ENCODE peak calls at places on chromosomes 6 and 20, in eight cellular contexts. V, E, C, Y, T, A, K and F are unnamed samples.

GRCh38 chr6:101626264-101626663 is 232.8 kb downstream of the GRIK2 start:
- DNase-seq in V (peak; percentile 37), E (no peak), C (no peak), Y (no peak), T (no peak), A (no peak), K (no peak), F (no peak)

GRCh38 chr6:47936820-47937219 is 155.0 kb downstream of the OPN5 start:
- DNase-seq in V (no peak), E (no peak), C (no peak), Y (no peak), T (no peak), A (no peak), K (no peak), F (no peak)

GRCh38 chr6:161954077-161954476 is 680.2 kb upstream of the AGPAT4 start:
- DNase-seq in V (no peak), E (no peak), C (no peak), Y (no peak), T (no peak), A (no peak), K (no peak), F (no peak)

GRCh38 chr6:132687306-132687705 is 26.5 kb downstream of the VNN1 start:
- DNase-seq in V (no peak), E (peak; percentile 87), C (no peak), Y (no peak), T (peak; percentile 4), A (peak; percentile 16), K (peak; percentile 13), F (no peak)

GRCh38 chr6:166440729-166441128 is 58.0 kb upstream of the MPC1 start:
- DNase-seq in V (no peak), E (no peak), C (no peak), Y (no peak), T (no peak), A (no peak), K (no peak), F (no peak)

GRCh38 chr6:150866147-150867073 is 908 bp downstream of the MTHFD1L start:
- DNase-seq in V (peak; percentile 93), E (peak; percentile 90), C (peak; percentile 54), Y (peak; percentile 79), T (peak; percentile 58), A (peak; percentile 95), K (peak; percentile 64), F (peak; percentile 88)

GRCh38 chr20:33664762-33665144 is 2.0 kb upstream of the ACTL10 start:
- DNase-seq in V (no peak), E (no peak), C (no peak), Y (no peak), T (no peak), A (no peak), K (no peak), F (no peak)

GRCh38 chr6:35160642-35161041 is 19.5 kb upstream of the TCP11 start:
- DNase-seq in V (no peak), E (no peak), C (no peak), Y (no peak), T (no peak), A (no peak), K (no peak), F (no peak)

GRCh38 chr6:156017838-156018237 is 562.2 kb upstream of the NOX3 start:
- DNase-seq in V (no peak), E (peak; percentile 92), C (no peak), Y (no peak), T (no peak), A (no peak), K (no peak), F (no peak)

GRCh38 chr6:10962673-10963072 is 75.8 kb downstream of the SYCP2L start:
- DNase-seq in V (no peak), E (peak; percentile 95), C (no peak), Y (no peak), T (no peak), A (no peak), K (no peak), F (no peak)

GRCh38 chr20:23773579-23773978 is 22.8 kb upstream of the CST1 start:
- DNase-seq in V (no peak), E (no peak), C (no peak), Y (no peak), T (no peak), A (no peak), K (no peak), F (no peak)

GRCh38 chr20:22243063-22243462 is 341.3 kb downstream of the FOXA2 start:
- DNase-seq in V (no peak), E (no peak), C (no peak), Y (no peak), T (no peak), A (no peak), K (no peak), F (no peak)

GRCh38 chr20:22245139-22245538 is 339.2 kb downstream of the FOXA2 start:
- DNase-seq in V (no peak), E (no peak), C (no peak), Y (no peak), T (no peak), A (no peak), K (no peak), F (no peak)

DNA sequence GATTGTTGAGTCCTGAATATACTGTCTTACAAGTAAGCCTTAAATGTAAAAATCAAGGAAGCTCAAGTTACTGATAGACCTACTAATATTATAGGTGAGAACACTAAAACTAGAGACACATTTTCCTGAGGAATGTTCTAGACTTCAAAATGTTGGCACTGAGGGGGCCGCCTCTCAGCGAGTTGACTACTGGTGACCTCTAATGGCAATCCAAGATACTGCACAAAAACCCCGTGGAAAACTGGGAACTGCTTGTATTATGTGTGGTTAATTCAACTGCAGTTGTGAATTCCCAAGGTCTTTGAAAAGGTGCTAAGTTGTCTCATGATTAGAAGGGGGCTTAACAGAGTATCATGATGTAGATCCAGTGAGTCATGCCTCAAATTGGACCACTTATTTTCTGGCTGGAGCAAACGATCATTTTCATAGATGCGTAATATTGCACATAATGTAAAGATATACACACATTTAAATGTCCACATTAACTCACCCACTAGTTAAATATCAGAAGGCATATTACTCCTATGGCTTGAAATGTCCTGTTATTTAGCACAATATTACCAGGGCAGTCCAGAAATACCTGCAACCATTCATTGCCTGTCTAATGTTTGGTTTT is 336.2 kb downstream of the FOXA2 start:
- DNase-seq in V (no peak), E (no peak), C (no peak), Y (no peak), T (no peak), A (peak; percentile 2), K (peak; percentile 24), F (no peak)
- TF ChIP-seq CTCF in V (no peak), E (peak; percentile 30), C (no peak), Y (peak; percentile 23), T (peak; percentile 10), A (peak; percentile 18), K (peak; percentile 60), F (peak; percentile 31)

GRCh38 chr6:52663935-52664184 is 7.1 kb upstream of the TMEM14A start:
- DNase-seq in V (no peak), E (no peak), C (no peak), Y (no peak), T (no peak), A (no peak), K (no peak), F (no peak)

GRCh38 chr6:52663120-52663934 is 7.6 kb upstream of the TMEM14A start:
- DNase-seq in V (no peak), E (peak; percentile 80), C (no peak), Y (peak; percentile 70), T (peak; percentile 59), A (peak; percentile 78), K (peak; percentile 49), F (peak; percentile 53)

GRCh38 chr6:52664991-52665686 is 5.8 kb upstream of the TMEM14A start:
- DNase-seq in V (no peak), E (peak; percentile 19), C (no peak), Y (no peak), T (no peak), A (no peak), K (no peak), F (no peak)

GRCh38 chr6:52666523-52666922 is 4.4 kb upstream of the TMEM14A start:
- DNase-seq in V (no peak), E (no peak), C (no peak), Y (no peak), T (no peak), A (no peak), K (no peak), F (no peak)

DNA sequence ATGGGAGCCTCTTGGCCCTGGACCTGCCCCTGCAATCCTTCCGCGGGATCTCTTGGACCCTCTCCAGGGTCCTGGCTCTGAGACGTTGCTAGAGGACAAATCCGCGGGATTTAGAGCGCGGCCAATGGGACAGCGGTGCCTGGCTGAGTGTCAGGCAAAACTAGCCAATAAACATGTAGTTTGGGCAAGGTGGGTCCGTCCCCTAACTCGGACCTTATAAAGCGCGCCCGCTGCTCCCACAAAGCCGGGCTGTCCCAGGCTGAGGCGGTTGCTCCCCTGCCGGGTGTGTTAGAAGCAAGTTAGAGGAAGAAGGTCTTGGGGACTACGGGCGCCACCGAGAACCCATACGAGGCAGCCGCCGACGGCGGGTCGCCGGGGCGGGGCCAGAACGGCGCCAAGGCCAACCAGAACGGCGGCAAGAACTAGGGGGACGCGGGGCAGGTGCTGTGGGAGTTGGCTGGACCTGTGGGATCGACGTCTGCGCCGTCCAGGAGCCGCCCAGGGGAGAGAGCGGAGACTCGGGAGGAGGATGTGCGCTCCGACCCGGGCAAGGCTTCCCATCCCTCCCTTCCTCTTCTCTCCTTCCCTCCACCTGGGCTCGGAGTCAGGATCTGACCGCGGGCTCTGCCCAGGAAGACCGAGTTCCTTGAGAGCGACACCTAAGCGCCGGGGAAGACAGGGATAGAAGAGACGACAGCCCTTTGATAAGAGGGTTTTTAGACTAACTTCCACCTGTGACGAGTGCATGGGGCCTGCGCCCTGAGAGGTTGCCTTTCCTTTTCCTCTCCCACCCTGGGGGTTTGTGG is 6.5 kb upstream of the TMEM14A start:
- DNase-seq in V (peak; percentile 91), E (peak; percentile 96), C (peak; percentile 88), Y (peak; percentile 94), T (peak; percentile 93), A (peak; percentile 95), K (peak; percentile 94), F (peak; percentile 97)
- TF ChIP-seq POLR2A in V (peak; percentile 85), E (peak; percentile 94), C (peak; percentile 53), Y (peak; percentile 94), T (no peak), A (peak; percentile 96), K (peak; percentile 73), F (peak; percentile 88)

GRCh38 chr6:138724015-138724414 is 49.6 kb upstream of the CCDC28A start:
- DNase-seq in V (no peak), E (no peak), C (no peak), Y (peak; percentile 16), T (peak; percentile 28), A (peak; percentile 72), K (no peak), F (peak; percentile 71)
- TF ChIP-seq CTCF in V (no peak), E (no peak), C (no peak), Y (no peak), T (peak; percentile 9), A (peak; percentile 9), K (no peak), F (no peak)

DNA sequence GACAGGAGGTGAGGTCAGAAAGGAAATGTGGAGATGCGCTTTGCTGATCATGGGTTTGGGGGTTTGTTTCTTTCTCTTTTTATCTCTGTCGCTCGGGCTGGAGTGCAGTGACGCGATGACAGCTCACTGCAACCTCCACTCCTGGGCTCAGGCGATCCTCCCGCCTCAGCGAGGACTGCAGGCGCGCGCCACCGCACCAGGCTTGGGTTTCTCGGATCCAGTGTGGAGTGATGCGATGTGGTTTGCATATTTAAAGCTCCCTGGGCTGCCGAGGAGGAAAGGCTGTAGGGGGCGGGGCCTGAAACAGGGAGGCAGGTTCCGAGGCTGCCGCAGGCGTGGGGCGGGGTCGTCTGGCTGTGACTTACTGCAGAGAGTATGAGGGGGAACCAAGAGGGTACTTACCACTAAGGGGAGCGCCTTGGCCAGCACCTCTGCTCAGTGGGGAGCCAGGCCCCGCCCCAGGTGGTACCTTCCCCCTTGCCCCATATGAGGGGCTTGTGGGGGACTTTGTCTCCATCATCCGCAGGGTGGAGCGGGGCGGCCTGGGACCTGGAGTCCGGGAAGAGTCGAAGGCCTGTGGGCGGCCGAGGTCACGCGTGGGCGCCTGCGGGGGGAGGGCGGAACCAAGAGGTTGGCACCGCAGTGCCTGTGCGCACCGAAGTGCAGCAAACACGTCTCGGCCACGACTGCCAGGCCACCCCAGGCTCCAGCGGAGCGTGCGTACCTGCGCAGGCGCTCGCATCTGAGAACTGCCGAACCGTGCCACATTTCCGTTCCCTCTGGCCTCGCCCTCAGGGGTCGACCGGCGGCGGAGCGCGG is 12.7 kb upstream of the BAK1 start:
- DNase-seq in V (peak; percentile 94), E (no peak), C (no peak), Y (peak; percentile 78), T (no peak), A (no peak), K (no peak), F (no peak)
- TF ChIP-seq POLR2A in V (no peak), E (no peak), C (no peak), Y (peak; percentile 30), T (no peak), A (no peak), K (no peak), F (no peak)